ENCODE peak calls at places on chromosomes 1 and 21, in four cellular contexts. L, M, C and N are unnamed samples.

GRCh38 chr1:150622219-150622975 is 7.0 kb downstream of the ENSA start:
- DNase-seq in C (peak), L (no peak), M (no peak), N (no peak)

GRCh38 chr1:234125283-234125682 is 220.8 kb downstream of the SLC35F3 start:
- DNase-seq in C (peak), M (peak), L (peak), N (peak)

GRCh38 chr1:6491480-6491962 is at the start of gene PLEKHG5:
- DNase-seq in C (no peak), L (peak), M (peak), N (peak)

GRCh38 chr1:58783090-58783992 is 506 bp downstream of the JUN start:
- DNase-seq in M (no peak), C (peak), L (peak), N (peak)

GRCh38 chr21:33273044-33273443 is 6.9 kb downstream of the IL10RB start:
- DNase-seq in M (no peak), L (no peak), C (no peak), N (no peak)

GRCh38 chr1:158045639-158046038 is 52.2 kb downstream of the KIRREL1 start:
- DNase-seq in C (no peak), L (no peak), M (no peak), N (peak)

GRCh38 chr1:27527223-27527856 is 37.4 kb upstream of the WASF2 start:
- DNase-seq in L (peak), M (no peak), C (peak), N (peak)

GRCh38 chr1:107255469-107255868 is 114.6 kb downstream of the NTNG1 start:
- DNase-seq in L (no peak), C (no peak), M (no peak), N (no peak)

GRCh38 chr1:217432339-217432738 is 198.6 kb downstream of the GPATCH2 start:
- DNase-seq in L (no peak), M (no peak), C (no peak), N (no peak)

GRCh38 chr1:62356257-62356835 is 37.1 kb upstream of the KANK4 start:
- DNase-seq in C (no peak), M (no peak), L (peak), N (peak)

GRCh38 chr1:58885998-58886397 is 102.2 kb upstream of the JUN start:
- DNase-seq in C (no peak), M (no peak), L (no peak), N (no peak)

GRCh38 chr1:97108200-97108599 is 386.6 kb downstream of the PTBP2 start:
- DNase-seq in L (no peak), C (no peak), M (no peak), N (peak)

GRCh38 chr1:242239394-242239793 is 240.5 kb upstream of the MAP1LC3C start:
- DNase-seq in M (no peak), L (peak), C (no peak), N (no peak)

GRCh38 chr1:26046313-26047031 is 554 bp upstream of the SLC30A2 start:
- DNase-seq in C (no peak), M (no peak), L (no peak), N (no peak)

GRCh38 chr1:24640288-24640687 is 2.8 kb upstream of the SRRM1 start:
- DNase-seq in C (no peak), L (no peak), M (peak), N (no peak)

GRCh38 chr21:37338671-37339526 is 27.7 kb upstream of the DYRK1A start:
- DNase-seq in L (peak), M (peak), C (peak), N (peak)

GRCh38 chr1:207891148-207891547 is 19.8 kb downstream of the CD34 start:
- DNase-seq in M (no peak), L (no peak), C (no peak), N (no peak)

GRCh38 chr1:229716064-229716463 is 90.0 kb downstream of the URB2 start:
- DNase-seq in L (no peak), C (no peak), M (no peak), N (no peak)

GRCh38 chr1:179303173-179303572 is 9.6 kb downstream of the SOAT1 start:
- DNase-seq in M (no peak), L (no peak), C (no peak), N (no peak)

GRCh38 chr1:21966247-21967000 is 10.4 kb upstream of the CELA3B start:
- DNase-seq in M (peak), C (no peak), L (peak), N (peak)

GRCh38 chr1:109910963-109911798 is 532 bp downstream of the CSF1 start:
- DNase-seq in C (peak), L (no peak), M (no peak), N (no peak)

GRCh38 chr1:35122311-35122710 is 43.1 kb downstream of the ZMYM1 start:
- DNase-seq in C (no peak), M (no peak), L (no peak), N (no peak)

GRCh38 chr1:3032970-3033794 is 11.9 kb downstream of the ACTRT2 start:
- DNase-seq in C (no peak), M (no peak), L (no peak), N (no peak)

GRCh38 chr1:83857108-83857507 is 141.8 kb downstream of the TTLL7 start:
- DNase-seq in M (no peak), C (no peak), L (peak), N (peak)

GRCh38 chr21:22536511-22536910 is 1538.3 kb downstream of the NCAM2 start:
- DNase-seq in L (peak), M (no peak), C (no peak), N (no peak)

GRCh38 chr1:15351301-15351700 is 58.4 kb upstream of the EFHD2 start:
- DNase-seq in L (no peak), M (no peak), C (no peak), N (no peak)

GRCh38 chr21:39705849-39706248 is 39.1 kb upstream of the IGSF5 start:
- DNase-seq in L (no peak), C (no peak), M (no peak), N (peak)

GRCh38 chr1:154975409-154976205 is 1.1 kb downstream of the CKS1B start:
- DNase-seq in C (no peak), M (no peak), L (peak), N (peak)

GRCh38 chr21:41207401-41208388 is 39.7 kb downstream of the BACE2 start:
- DNase-seq in L (no peak), C (no peak), M (peak), N (peak)

GRCh38 chr21:26840912-26841311 is 4.3 kb downstream of the ADAMTS1 start:
- DNase-seq in M (no peak), L (peak), C (no peak), N (peak)

GRCh38 chr1:77469311-77469710 is 187.5 kb downstream of the AK5 start:
- DNase-seq in L (no peak), C (no peak), M (no peak), N (peak)

GRCh38 chr1:219350172-219350571 is 176.5 kb downstream of the LYPLAL1 start:
- DNase-seq in M (no peak), L (no peak), C (no peak), N (no peak)

GRCh38 chr1:40107290-40107959 is 10.4 kb upstream of the PPT1 start:
- DNase-seq in M (no peak), C (no peak), L (no peak), N (no peak)

GRCh38 chr21:29671728-29672127 is 268.1 kb downstream of the GRIK1 start:
- DNase-seq in L (no peak), C (no peak), M (no peak), N (no peak)

GRCh38 chr1:243345205-243345604 is 89.4 kb downstream of the SDCCAG8 start:
- DNase-seq in M (no peak), C (no peak), L (peak), N (peak)

GRCh38 chr1:960371-961131 is at the start of gene KLHL17:
- DNase-seq in C (peak), M (peak), L (peak), N (peak)

GRCh38 chr1:4464478-4464877 is 189.9 kb upstream of the AJAP1 start:
- DNase-seq in C (no peak), L (no peak), M (no peak), N (no peak)

GRCh38 chr1:14017531-14017961 is 317.6 kb downstream of the PRDM2 start:
- DNase-seq in C (no peak), M (no peak), L (no peak), N (no peak)

GRCh38 chr1:83509229-83509870 is 489.6 kb downstream of the TTLL7 start:
- DNase-seq in M (no peak), C (no peak), L (no peak), N (no peak)

GRCh38 chr21:45995686-45996179 is 14.2 kb downstream of the COL6A1 start:
- DNase-seq in L (no peak), C (no peak), M (no peak), N (no peak)

DNA sequence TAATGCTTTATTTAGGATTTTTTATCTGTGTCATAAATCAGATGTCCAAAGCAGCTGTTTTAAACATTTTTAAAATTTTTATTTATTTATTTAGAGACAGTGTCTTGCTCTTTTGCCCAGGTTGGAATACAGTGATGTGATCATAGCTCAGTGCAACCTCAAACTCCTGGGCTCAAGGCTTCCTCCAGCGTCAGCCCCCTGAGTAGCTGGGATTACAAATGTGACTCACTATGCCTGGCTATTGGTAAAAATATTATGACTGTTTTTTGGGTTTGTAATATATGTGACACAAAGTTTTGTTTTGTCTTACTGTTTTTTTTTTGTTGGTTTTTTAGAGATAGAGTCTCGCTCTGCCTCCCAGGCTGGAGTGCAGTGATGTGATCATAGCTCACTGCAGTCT is 11.8 kb downstream of the ZBED6 start:
- DNase-seq in M (no peak), L (no peak), C (no peak), N (peak)
- TF ChIP-seq CTCF in M (no peak), L (no peak), C (no peak), N (peak)

GRCh38 chr1:205343431-205344009 is 13.2 kb downstream of the KLHDC8A start:
- DNase-seq in L (peak), M (no peak), C (peak), N (no peak)

GRCh38 chr1:205345761-205346160 is 11.0 kb downstream of the KLHDC8A start:
- DNase-seq in L (no peak), C (no peak), M (no peak), N (no peak)

GRCh38 chr1:205340674-205341073 is 16.0 kb downstream of the KLHDC8A start:
- DNase-seq in M (no peak), C (no peak), L (no peak), N (no peak)

GRCh38 chr1:205346956-205347574 is 9.7 kb downstream of the KLHDC8A start:
- DNase-seq in M (no peak), L (peak), C (no peak), N (no peak)

DNA sequence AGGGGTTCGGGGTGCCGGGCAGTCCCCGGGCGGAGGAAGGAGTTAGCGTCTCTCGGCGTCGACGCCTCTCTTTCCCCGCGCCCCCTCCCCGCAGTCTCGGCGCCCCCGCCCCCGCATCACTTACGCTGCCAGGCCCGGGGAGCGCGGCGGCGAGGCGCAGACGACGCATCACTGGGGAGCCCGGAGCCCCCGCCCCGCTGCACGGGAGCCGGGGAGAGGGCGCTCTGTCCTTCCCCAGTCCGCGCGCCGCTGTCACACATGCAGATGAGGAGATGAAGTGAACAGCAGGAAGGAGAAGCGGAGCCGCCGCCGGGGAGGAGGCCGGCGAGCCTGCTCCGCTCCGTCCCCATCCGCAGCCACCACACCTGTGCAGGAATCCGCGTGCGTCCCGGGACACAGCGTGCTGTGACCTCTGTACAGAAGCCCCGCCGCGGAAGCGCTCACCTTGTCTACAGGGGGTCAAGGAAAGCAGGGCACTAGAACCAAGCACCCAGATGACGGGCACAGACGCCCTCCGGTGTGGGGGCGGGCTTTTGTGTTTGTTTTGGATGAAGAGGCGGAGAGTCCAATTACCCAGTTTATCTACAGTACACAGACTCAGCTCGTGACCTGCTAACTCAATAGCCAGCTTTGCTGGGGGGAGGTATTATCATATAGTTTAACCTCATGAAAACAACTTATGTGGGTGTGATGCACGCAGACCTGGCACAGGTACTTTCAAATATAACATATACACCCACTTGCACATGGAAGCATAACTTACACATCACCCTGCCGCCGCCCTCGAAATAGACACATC is 12.5 kb downstream of the KLHDC8A start:
- DNase-seq in C (peak), L (no peak), M (peak), N (no peak)
- TF ChIP-seq MAZ in C (peak), L (no peak), M (no peak), N (no peak)

GRCh38 chr1:167683641-167684502 is 37.9 kb upstream of the MPZL1 start:
- DNase-seq in M (no peak), C (no peak), L (no peak), N (peak)
- TF ChIP-seq CTCF in M (no peak), C (no peak), L (no peak), N (no peak)

GRCh38 chr1:240070188-240070587 is 21.5 kb upstream of the FMN2 start:
- DNase-seq in L (no peak), C (no peak), M (no peak), N (no peak)

GRCh38 chr1:240074422-240074821 is 17.3 kb upstream of the FMN2 start:
- DNase-seq in L (no peak), M (no peak), C (no peak), N (no peak)

GRCh38 chr1:240073097-240073496 is 18.6 kb upstream of the FMN2 start:
- DNase-seq in L (no peak), C (no peak), M (no peak), N (no peak)
- TF ChIP-seq MAZ in L (no peak), C (no peak), M (no peak), N (no peak)

GRCh38 chr1:248046536-248046935 is at the start of gene OR2L3:
- DNase-seq in C (no peak), L (no peak), M (no peak), N (no peak)

GRCh38 chr1:248045209-248045608 is 1.4 kb upstream of the OR2L3 start:
- DNase-seq in C (no peak), L (no peak), M (no peak), N (no peak)

GRCh38 chr1:248047008-248047407 is 372 bp downstream of the OR2L3 start:
- DNase-seq in M (no peak), L (no peak), C (no peak), N (no peak)
- TF ChIP-seq CTCF in M (no peak), L (no peak), C (no peak), N (no peak)